ENCODE peak calls at places on chromosomes 6 and 20, in nine cellular contexts. One of them, this sample, is unnamed.

GRCh38 chr20:53736122-53736756 is 142.6 kb upstream of the ZNF217 start:
- DNase-seq in NCI-H2107: no peak
- DNase-seq in cerebellar cortex: peak; percentile 33
- DNase-seq in NCI-H2081: no peak
- DNase-seq in HT1080: peak; percentile 28
- DNase-seq in fibroblast of pulmonary artery: peak; percentile 19
- DNase-seq in left colon: no peak
- DNase-seq in iris pigment epithelial cell: no peak
- DNase-seq in lower leg skin: no peak
- DNase-seq in this sample: peak; percentile 56

GRCh38 chr20:21166801-21167200 is 40.9 kb downstream of the KIZ start:
- DNase-seq in NCI-H2107: no peak
- DNase-seq in cerebellar cortex: no peak
- DNase-seq in NCI-H2081: no peak
- DNase-seq in HT1080: peak; percentile 51
- DNase-seq in fibroblast of pulmonary artery: no peak
- DNase-seq in left colon: no peak
- DNase-seq in iris pigment epithelial cell: no peak
- DNase-seq in lower leg skin: no peak
- DNase-seq in this sample: no peak

GRCh38 chr6:160810238-160810637 is 108.2 kb downstream of the PLG start:
- DNase-seq in NCI-H2107: no peak
- DNase-seq in cerebellar cortex: no peak
- DNase-seq in NCI-H2081: no peak
- DNase-seq in HT1080: no peak
- DNase-seq in fibroblast of pulmonary artery: no peak
- DNase-seq in left colon: no peak
- DNase-seq in iris pigment epithelial cell: no peak
- DNase-seq in lower leg skin: no peak
- DNase-seq in this sample: peak; percentile 41

GRCh38 chr6:40957616-40958492 is 81.2 kb downstream of the UNC5CL start:
- DNase-seq in NCI-H2107: no peak
- DNase-seq in cerebellar cortex: no peak
- DNase-seq in NCI-H2081: no peak
- DNase-seq in HT1080: peak; percentile 88
- DNase-seq in fibroblast of pulmonary artery: peak; percentile 72
- DNase-seq in left colon: no peak
- DNase-seq in iris pigment epithelial cell: peak; percentile 57
- DNase-seq in lower leg skin: no peak
- DNase-seq in this sample: peak; percentile 81

GRCh38 chr20:12966468-12967085 is 42.2 kb upstream of the SPTLC3 start:
- DNase-seq in NCI-H2107: no peak
- DNase-seq in cerebellar cortex: peak; percentile 48
- DNase-seq in NCI-H2081: no peak
- DNase-seq in HT1080: peak; percentile 49
- DNase-seq in fibroblast of pulmonary artery: peak; percentile 70
- DNase-seq in left colon: no peak
- DNase-seq in iris pigment epithelial cell: peak; percentile 53
- DNase-seq in lower leg skin: no peak
- DNase-seq in this sample: peak; percentile 26

GRCh38 chr6:161694995-161695394 is 421.1 kb upstream of the AGPAT4 start:
- DNase-seq in NCI-H2107: no peak
- DNase-seq in cerebellar cortex: peak; percentile 6
- DNase-seq in NCI-H2081: no peak
- DNase-seq in HT1080: peak; percentile 24
- DNase-seq in fibroblast of pulmonary artery: peak; percentile 39
- DNase-seq in left colon: no peak
- DNase-seq in iris pigment epithelial cell: peak; percentile 4
- DNase-seq in lower leg skin: no peak
- DNase-seq in this sample: no peak

GRCh38 chr6:29965873-29966601 is 23.7 kb downstream of the HLA-A start:
- DNase-seq in NCI-H2107: no peak
- DNase-seq in cerebellar cortex: peak; percentile 74
- DNase-seq in NCI-H2081: peak; percentile 73
- DNase-seq in HT1080: peak; percentile 89
- DNase-seq in fibroblast of pulmonary artery: peak; percentile 39
- DNase-seq in left colon: peak; percentile 89
- DNase-seq in iris pigment epithelial cell: no peak
- DNase-seq in lower leg skin: peak; percentile 95
- DNase-seq in this sample: peak; percentile 67

GRCh38 chr6:46954819-46955520 is 33.2 kb upstream of the ADGRF5 start:
- DNase-seq in NCI-H2107: no peak
- DNase-seq in cerebellar cortex: no peak
- DNase-seq in NCI-H2081: no peak
- DNase-seq in HT1080: no peak
- DNase-seq in fibroblast of pulmonary artery: peak; percentile 36
- DNase-seq in left colon: no peak
- DNase-seq in iris pigment epithelial cell: no peak
- DNase-seq in lower leg skin: no peak
- DNase-seq in this sample: peak; percentile 65

GRCh38 chr6:106715922-106716321 is 86.5 kb downstream of the QRSL1 start:
- DNase-seq in NCI-H2107: no peak
- DNase-seq in cerebellar cortex: no peak
- DNase-seq in NCI-H2081: no peak
- DNase-seq in HT1080: no peak
- DNase-seq in fibroblast of pulmonary artery: no peak
- DNase-seq in left colon: peak; percentile 48
- DNase-seq in iris pigment epithelial cell: no peak
- DNase-seq in lower leg skin: no peak
- DNase-seq in this sample: peak; percentile 86

GRCh38 chr20:38203337-38204003 is 38.4 kb upstream of the TGM2 start:
- DNase-seq in NCI-H2107: no peak
- DNase-seq in cerebellar cortex: no peak
- DNase-seq in NCI-H2081: no peak
- DNase-seq in HT1080: no peak
- DNase-seq in fibroblast of pulmonary artery: no peak
- DNase-seq in left colon: no peak
- DNase-seq in iris pigment epithelial cell: no peak
- DNase-seq in lower leg skin: peak; percentile 64
- DNase-seq in this sample: no peak

GRCh38 chr6:115891704-115892225 is 168.9 kb downstream of the FRK start:
- DNase-seq in NCI-H2107: no peak
- DNase-seq in cerebellar cortex: no peak
- DNase-seq in NCI-H2081: no peak
- DNase-seq in HT1080: no peak
- DNase-seq in fibroblast of pulmonary artery: no peak
- DNase-seq in left colon: no peak
- DNase-seq in iris pigment epithelial cell: no peak
- DNase-seq in lower leg skin: no peak
- DNase-seq in this sample: no peak

GRCh38 chr20:39195495-39196129 is 233.5 kb downstream of the DHX35 start:
- DNase-seq in NCI-H2107: no peak
- DNase-seq in cerebellar cortex: no peak
- DNase-seq in NCI-H2081: no peak
- DNase-seq in HT1080: no peak
- DNase-seq in fibroblast of pulmonary artery: no peak
- DNase-seq in left colon: no peak
- DNase-seq in iris pigment epithelial cell: no peak
- DNase-seq in lower leg skin: no peak
- DNase-seq in this sample: no peak

GRCh38 chr6:33116417-33116816 is 40.6 kb downstream of the HLA-DPB1 start:
- DNase-seq in NCI-H2107: no peak
- DNase-seq in cerebellar cortex: no peak
- DNase-seq in NCI-H2081: no peak
- DNase-seq in HT1080: no peak
- DNase-seq in fibroblast of pulmonary artery: no peak
- DNase-seq in left colon: no peak
- DNase-seq in iris pigment epithelial cell: no peak
- DNase-seq in lower leg skin: peak; percentile 57
- DNase-seq in this sample: no peak

GRCh38 chr6:146912730-146913680 is 291.2 kb upstream of the STXBP5 start:
- DNase-seq in NCI-H2107: no peak
- DNase-seq in cerebellar cortex: peak; percentile 46
- DNase-seq in NCI-H2081: no peak
- DNase-seq in HT1080: no peak
- DNase-seq in fibroblast of pulmonary artery: peak; percentile 66
- DNase-seq in left colon: no peak
- DNase-seq in iris pigment epithelial cell: peak; percentile 60
- DNase-seq in lower leg skin: no peak
- DNase-seq in this sample: no peak

GRCh38 chr6:6712979-6713514 is 124.5 kb downstream of the LY86 start:
- DNase-seq in NCI-H2107: no peak
- DNase-seq in cerebellar cortex: no peak
- DNase-seq in NCI-H2081: no peak
- DNase-seq in HT1080: no peak
- DNase-seq in fibroblast of pulmonary artery: no peak
- DNase-seq in left colon: peak; percentile 39
- DNase-seq in iris pigment epithelial cell: no peak
- DNase-seq in lower leg skin: no peak
- DNase-seq in this sample: no peak

GRCh38 chr20:44646023-44646640 is 5.4 kb downstream of the ADA start:
- DNase-seq in NCI-H2107: peak; percentile 8
- DNase-seq in cerebellar cortex: no peak
- DNase-seq in NCI-H2081: peak; percentile 7
- DNase-seq in HT1080: peak; percentile 60
- DNase-seq in fibroblast of pulmonary artery: peak; percentile 49
- DNase-seq in left colon: no peak
- DNase-seq in iris pigment epithelial cell: no peak
- DNase-seq in lower leg skin: no peak
- DNase-seq in this sample: no peak

GRCh38 chr20:53655909-53656652 is 62.4 kb upstream of the ZNF217 start:
- DNase-seq in NCI-H2107: no peak
- DNase-seq in cerebellar cortex: peak; percentile 81
- DNase-seq in NCI-H2081: no peak
- DNase-seq in HT1080: no peak
- DNase-seq in fibroblast of pulmonary artery: no peak
- DNase-seq in left colon: no peak
- DNase-seq in iris pigment epithelial cell: peak; percentile 64
- DNase-seq in lower leg skin: peak; percentile 45
- DNase-seq in this sample: peak; percentile 31

GRCh38 chr20:4069741-4070140 is 54.4 kb upstream of the RNF24 start:
- DNase-seq in NCI-H2107: no peak
- DNase-seq in cerebellar cortex: no peak
- DNase-seq in NCI-H2081: no peak
- DNase-seq in HT1080: peak; percentile 72
- DNase-seq in fibroblast of pulmonary artery: peak; percentile 53
- DNase-seq in left colon: no peak
- DNase-seq in iris pigment epithelial cell: no peak
- DNase-seq in lower leg skin: no peak
- DNase-seq in this sample: peak; percentile 46

GRCh38 chr6:35302604-35303218 is 5.1 kb downstream of the DEF6 start:
- DNase-seq in NCI-H2107: no peak
- DNase-seq in cerebellar cortex: no peak
- DNase-seq in NCI-H2081: no peak
- DNase-seq in HT1080: peak; percentile 59
- DNase-seq in fibroblast of pulmonary artery: peak; percentile 11
- DNase-seq in left colon: peak; percentile 77
- DNase-seq in iris pigment epithelial cell: peak; percentile 27
- DNase-seq in lower leg skin: peak; percentile 91
- DNase-seq in this sample: peak; percentile 93

GRCh38 chr6:118896339-118897136 is 2.6 kb downstream of the ASF1A start:
- DNase-seq in NCI-H2107: no peak
- DNase-seq in cerebellar cortex: peak; percentile 33
- DNase-seq in NCI-H2081: no peak
- DNase-seq in HT1080: peak; percentile 81
- DNase-seq in fibroblast of pulmonary artery: peak; percentile 73
- DNase-seq in left colon: no peak
- DNase-seq in iris pigment epithelial cell: peak; percentile 71
- DNase-seq in lower leg skin: no peak
- DNase-seq in this sample: peak; percentile 78

GRCh38 chr6:106975699-106976032 is 1.1 kb upstream of the CD24 start:
- DNase-seq in NCI-H2107: no peak
- DNase-seq in cerebellar cortex: no peak
- DNase-seq in NCI-H2081: no peak
- DNase-seq in HT1080: no peak
- DNase-seq in fibroblast of pulmonary artery: peak; percentile 7
- DNase-seq in left colon: no peak
- DNase-seq in iris pigment epithelial cell: no peak
- DNase-seq in lower leg skin: no peak
- DNase-seq in this sample: peak; percentile 29

GRCh38 chr6:167761794-167762258 is 64.9 kb upstream of the AFDN start:
- DNase-seq in NCI-H2107: peak; percentile 4
- DNase-seq in cerebellar cortex: no peak
- DNase-seq in NCI-H2081: peak; percentile 8
- DNase-seq in HT1080: no peak
- DNase-seq in fibroblast of pulmonary artery: no peak
- DNase-seq in left colon: no peak
- DNase-seq in iris pigment epithelial cell: no peak
- DNase-seq in lower leg skin: peak; percentile 50
- DNase-seq in this sample: no peak

GRCh38 chr6:125363360-125364121 is 61.8 kb upstream of the HDDC2 start:
- DNase-seq in NCI-H2107: no peak
- DNase-seq in cerebellar cortex: no peak
- DNase-seq in NCI-H2081: peak; percentile 27
- DNase-seq in HT1080: no peak
- DNase-seq in fibroblast of pulmonary artery: peak; percentile 87
- DNase-seq in left colon: peak; percentile 13
- DNase-seq in iris pigment epithelial cell: peak; percentile 38
- DNase-seq in lower leg skin: no peak
- DNase-seq in this sample: peak; percentile 21

GRCh38 chr6:39377530-39377929 is 55.0 kb upstream of the KCNK16 start:
- DNase-seq in NCI-H2107: no peak
- DNase-seq in cerebellar cortex: peak; percentile 75
- DNase-seq in NCI-H2081: peak; percentile 31
- DNase-seq in HT1080: peak; percentile 66
- DNase-seq in fibroblast of pulmonary artery: peak; percentile 85
- DNase-seq in left colon: peak; percentile 59
- DNase-seq in iris pigment epithelial cell: peak; percentile 63
- DNase-seq in lower leg skin: no peak
- DNase-seq in this sample: peak; percentile 42

GRCh38 chr6:43269273-43270007 is 26.2 kb downstream of the TTBK1 start:
- DNase-seq in NCI-H2107: no peak
- DNase-seq in cerebellar cortex: no peak
- DNase-seq in NCI-H2081: no peak
- DNase-seq in HT1080: no peak
- DNase-seq in fibroblast of pulmonary artery: no peak
- DNase-seq in left colon: peak; percentile 84
- DNase-seq in iris pigment epithelial cell: no peak
- DNase-seq in lower leg skin: no peak
- DNase-seq in this sample: no peak

GRCh38 chr6:41559655-41560439 is 13.7 kb downstream of the FOXP4 start:
- DNase-seq in NCI-H2107: no peak
- DNase-seq in cerebellar cortex: no peak
- DNase-seq in NCI-H2081: no peak
- DNase-seq in HT1080: no peak
- DNase-seq in fibroblast of pulmonary artery: no peak
- DNase-seq in left colon: no peak
- DNase-seq in iris pigment epithelial cell: no peak
- DNase-seq in lower leg skin: no peak
- DNase-seq in this sample: no peak

GRCh38 chr6:107458687-107459282 is 579 bp downstream of the PDSS2 start:
- DNase-seq in NCI-H2107: peak; percentile 4
- DNase-seq in cerebellar cortex: peak; percentile 29
- DNase-seq in NCI-H2081: peak; percentile 18
- DNase-seq in HT1080: no peak
- DNase-seq in fibroblast of pulmonary artery: peak; percentile 14
- DNase-seq in left colon: peak; percentile 48
- DNase-seq in iris pigment epithelial cell: peak; percentile 20
- DNase-seq in lower leg skin: peak; percentile 86
- DNase-seq in this sample: peak; percentile 37

GRCh38 chr20:45765980-45766379 is 25.7 kb downstream of the WFDC3 start:
- DNase-seq in NCI-H2107: no peak
- DNase-seq in cerebellar cortex: no peak
- DNase-seq in NCI-H2081: no peak
- DNase-seq in HT1080: no peak
- DNase-seq in fibroblast of pulmonary artery: no peak
- DNase-seq in left colon: no peak
- DNase-seq in iris pigment epithelial cell: no peak
- DNase-seq in lower leg skin: no peak
- DNase-seq in this sample: no peak

GRCh38 chr20:46123482-46124245 is 5.5 kb downstream of the CD40 start:
- DNase-seq in NCI-H2107: no peak
- DNase-seq in cerebellar cortex: no peak
- DNase-seq in NCI-H2081: no peak
- DNase-seq in HT1080: no peak
- DNase-seq in fibroblast of pulmonary artery: no peak
- DNase-seq in left colon: no peak
- DNase-seq in iris pigment epithelial cell: no peak
- DNase-seq in lower leg skin: peak; percentile 62
- DNase-seq in this sample: no peak

GRCh38 chr6:38195113-38195635 is 375.6 kb downstream of the ZFAND3 start:
- DNase-seq in NCI-H2107: no peak
- DNase-seq in cerebellar cortex: no peak
- DNase-seq in NCI-H2081: no peak
- DNase-seq in HT1080: no peak
- DNase-seq in fibroblast of pulmonary artery: no peak
- DNase-seq in left colon: no peak
- DNase-seq in iris pigment epithelial cell: no peak
- DNase-seq in lower leg skin: peak; percentile 31
- DNase-seq in this sample: no peak

GRCh38 chr6:42724825-42725224 is 2.4 kb upstream of the PRPH2 start:
- DNase-seq in NCI-H2107: no peak
- DNase-seq in cerebellar cortex: no peak
- DNase-seq in NCI-H2081: no peak
- DNase-seq in HT1080: no peak
- DNase-seq in fibroblast of pulmonary artery: no peak
- DNase-seq in left colon: no peak
- DNase-seq in iris pigment epithelial cell: no peak
- DNase-seq in lower leg skin: no peak
- DNase-seq in this sample: no peak